ENCODE peak calls at places on chromosomes 7 and 10, in eight cellular contexts. W is vagina, X is uterus, F is endothelial cell of umbilical vein, C is WERI-Rb-1, U is AG09309, M is PC-3, A is fibroblast of lung. H is an unnamed sample.

GRCh38 chr10:71687077-71687476 is 32.5 kb downstream of the C10orf105 start:
- DNase-seq in W (no peak), X (no peak), F (no peak), C (no peak), U (no peak), M (no peak), A (no peak), H (no peak)

GRCh38 chr10:11115337-11115736 is 97.7 kb downstream of the CELF2 start:
- DNase-seq in W (no peak), X (no peak), F (no peak), C (no peak), U (no peak), M (no peak), A (no peak), H (no peak)

GRCh38 chr7:110918949-110919548 is 171.9 kb upstream of the LRRN3 start:
- DNase-seq in W (no peak), X (no peak), F (no peak), C (no peak), U (no peak), M (no peak), A (no peak), H (peak; percentile 5)

GRCh38 chr7:44727346-44728262 is 21.0 kb upstream of the ZMIZ2 start:
- DNase-seq in W (no peak), X (no peak), F (peak; percentile 80), C (no peak), U (peak; percentile 67), M (peak; percentile 34), A (peak; percentile 86), H (peak; percentile 90)

GRCh38 chr7:19558527-19558926 is 150.3 kb downstream of the POLR1F start:
- DNase-seq in W (no peak), X (no peak), F (no peak), C (no peak), U (no peak), M (peak; percentile 74), A (peak; percentile 72), H (no peak)

GRCh38 chr7:153297141-153297540 is 537.6 kb downstream of the ACTR3B start:
- DNase-seq in W (no peak), X (no peak), F (no peak), C (no peak), U (no peak), M (peak; percentile 2), A (peak; percentile 27), H (no peak)

GRCh38 chr7:99822731-99823718 is 4.8 kb upstream of the CYP3A43 start:
- DNase-seq in W (no peak), X (no peak), F (no peak), C (no peak), U (no peak), M (no peak), A (no peak), H (no peak)

GRCh38 chr7:45897042-45897690 is 8.9 kb downstream of the IGFBP1 start:
- DNase-seq in W (no peak), X (no peak), F (no peak), C (no peak), U (peak; percentile 67), M (peak; percentile 72), A (peak; percentile 91), H (peak; percentile 42)

GRCh38 chr7:8189615-8190014 is 72.4 kb downstream of the ICA1 start:
- DNase-seq in W (no peak), X (no peak), F (no peak), C (no peak), U (no peak), M (no peak), A (peak; percentile 5), H (no peak)

GRCh38 chr10:110138197-110138812 is 69.1 kb upstream of the MXI1 start:
- DNase-seq in W (no peak), X (no peak), F (peak; percentile 59), C (no peak), U (peak; percentile 35), M (peak; percentile 68), A (peak; percentile 52), H (peak; percentile 65)

GRCh38 chr10:63930584-63930983 is 409.4 kb downstream of the REEP3 start:
- DNase-seq in W (no peak), X (no peak), F (no peak), C (no peak), U (no peak), M (no peak), A (no peak), H (no peak)

GRCh38 chr10:63929826-63930467 is 408.7 kb downstream of the REEP3 start:
- DNase-seq in W (no peak), X (no peak), F (no peak), C (peak; percentile 13), U (no peak), M (peak; percentile 47), A (no peak), H (peak; percentile 10)

GRCh38 chr10:63940277-63940972 is 419.2 kb downstream of the REEP3 start:
- DNase-seq in W (no peak), X (no peak), F (no peak), C (no peak), U (no peak), M (no peak), A (no peak), H (no peak)

GRCh38 chr10:63935705-63936104 is 414.5 kb downstream of the REEP3 start:
- DNase-seq in W (no peak), X (no peak), F (no peak), C (no peak), U (no peak), M (peak; percentile 56), A (no peak), H (peak; percentile 18)
- TF ChIP-seq CTCF in W (no peak), X (no peak), F (no peak), C (no peak), U (no peak), M (peak; percentile 64), A (no peak), H (no peak)

GRCh38 chr7:36366005-36366583 is 23.6 kb upstream of the ANLN start:
- DNase-seq in W (no peak), X (no peak), F (no peak), C (no peak), U (no peak), M (no peak), A (no peak), H (no peak)
- H3K4me3 ChIP-seq in W (peak overlapping the region; percentile 63), X (peak overlapping the region; percentile 34), F (peak overlapping the region; percentile 29), C (peak overlapping the region; percentile 87), U (no peak overlapping the region), M (peak overlapping the region; percentile 79), A (peak overlapping the region; percentile 59), H (peak overlapping the region; percentile 82)

GRCh38 chr7:129644634-129645230 is 33.2 kb downstream of the NRF1 start:
- DNase-seq in W (no peak), X (no peak), F (peak; percentile 66), C (no peak), U (no peak), M (peak; percentile 67), A (peak; percentile 50), H (peak; percentile 57)
- TF ChIP-seq CTCF in W (no peak), X (peak; percentile 21), F (no peak), C (no peak), U (peak; percentile 40), M (peak; percentile 70), A (peak; percentile 36), H (peak; percentile 24)

GRCh38 chr7:24965831-24966708 is 13.9 kb downstream of the OSBPL3 start:
- DNase-seq in W (no peak), X (no peak), F (peak; percentile 33), C (peak; percentile 34), U (no peak), M (peak; percentile 79), A (peak; percentile 65), H (peak; percentile 84)
- H3K4me3 ChIP-seq in W (no peak overlapping the region), X (no peak overlapping the region), F (no peak overlapping the region), C (no peak overlapping the region), U (no peak overlapping the region), M (no peak overlapping the region), A (no peak overlapping the region), H (no peak overlapping the region)

DNA sequence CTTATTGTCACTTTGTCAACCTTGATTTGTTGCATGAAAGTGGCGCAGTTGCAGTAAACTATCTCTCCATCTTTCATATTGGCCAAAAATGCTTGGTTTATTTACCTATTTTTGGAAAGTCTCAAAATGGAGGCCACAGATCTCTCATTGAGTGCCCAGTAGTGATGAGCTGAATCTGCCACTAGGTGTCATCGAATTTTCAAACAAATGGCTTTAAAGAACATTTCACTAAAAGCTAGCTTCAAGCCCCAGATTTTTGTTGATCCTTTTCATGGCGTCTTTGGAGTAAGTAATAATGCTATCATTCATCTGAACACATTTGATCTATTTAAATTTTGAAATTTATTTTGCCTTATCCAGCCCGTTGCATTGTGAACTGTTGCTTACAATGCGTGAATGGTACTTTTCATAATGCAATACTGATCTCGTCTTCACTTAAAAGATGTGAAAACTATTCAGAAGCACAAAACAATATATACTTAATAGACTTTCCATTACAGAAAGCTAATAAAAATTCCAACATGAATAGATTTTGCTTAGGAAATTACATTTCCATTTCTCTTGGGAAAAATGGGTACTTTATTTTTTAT is 236.2 kb downstream of the DNAJB9 start:
- DNase-seq in W (no peak), X (no peak), F (peak; percentile 14), C (peak; percentile 18), U (peak; percentile 18), M (peak; percentile 40), A (peak; percentile 20), H (peak; percentile 8)
- TF ChIP-seq CTCF in W (no peak), X (no peak), F (peak; percentile 29), C (peak; percentile 53), U (peak; percentile 63), M (peak; percentile 70), A (no peak), H (peak; percentile 20)